ENCODE peak calls at places on chromosome 1, in six cellular contexts. R is A549, T is K562, K is SK-N-SH, G is GM12878, X is H1. L is an unnamed sample.

GRCh38 chr1:173114381-173114780 is 63.6 kb upstream of the TNFSF18 start:
- DNase-seq in R (no peak), T (no peak), K (no peak), G (no peak), X (no peak), L (no peak)

GRCh38 chr1:19465123-19465522 is 20.2 kb downstream of the CAPZB start:
- DNase-seq in R (no peak), T (no peak), K (no peak), G (no peak), X (no peak), L (no peak)

GRCh38 chr1:52288286-52288685 is 77.7 kb downstream of the CC2D1B start:
- DNase-seq in R (no peak), T (peak; percentile 41), K (no peak), G (no peak), X (no peak), L (no peak)

GRCh38 chr1:248737457-248737856 is 18.1 kb downstream of the LYPD8 start:
- DNase-seq in R (no peak), T (no peak), K (no peak), G (no peak), X (no peak), L (no peak)

GRCh38 chr1:3858231-3858981 is 1.1 kb downstream of the DFFB start:
- DNase-seq in R (no peak), T (peak; percentile 37), K (peak; percentile 52), G (no peak), X (peak; percentile 50), L (peak; percentile 22)

GRCh38 chr1:231407537-231408396 is 14.3 kb downstream of the EGLN1 start:
- DNase-seq in R (no peak), T (no peak), K (no peak), G (no peak), X (no peak), L (no peak)

GRCh38 chr1:67749844-67750689 is 65.1 kb downstream of the GADD45A start:
- DNase-seq in R (no peak), T (no peak), K (no peak), G (no peak), X (no peak), L (no peak)

GRCh38 chr1:108609483-108610066 is 49.7 kb downstream of the EEIG2 start:
- DNase-seq in R (no peak), T (no peak), K (no peak), G (no peak), X (no peak), L (no peak)

GRCh38 chr1:36093919-36094318 is 5.2 kb downstream of the ADPRS start:
- DNase-seq in R (no peak), T (no peak), K (peak; percentile 76), G (no peak), X (no peak), L (no peak)

GRCh38 chr1:41977329-41977728 is 58.6 kb upstream of the HIVEP3 start:
- DNase-seq in R (no peak), T (no peak), K (no peak), G (no peak), X (no peak), L (no peak)

GRCh38 chr1:164560076-164560475 is 1.1 kb downstream of the PBX1 start:
- DNase-seq in R (no peak), T (no peak), K (no peak), G (no peak), X (no peak), L (no peak)

GRCh38 chr1:89633745-89634625 is 1.1 kb downstream of the LRRC8C start:
- DNase-seq in R (no peak), T (peak; percentile 38), K (peak; percentile 39), G (no peak), X (no peak), L (no peak)

DNA sequence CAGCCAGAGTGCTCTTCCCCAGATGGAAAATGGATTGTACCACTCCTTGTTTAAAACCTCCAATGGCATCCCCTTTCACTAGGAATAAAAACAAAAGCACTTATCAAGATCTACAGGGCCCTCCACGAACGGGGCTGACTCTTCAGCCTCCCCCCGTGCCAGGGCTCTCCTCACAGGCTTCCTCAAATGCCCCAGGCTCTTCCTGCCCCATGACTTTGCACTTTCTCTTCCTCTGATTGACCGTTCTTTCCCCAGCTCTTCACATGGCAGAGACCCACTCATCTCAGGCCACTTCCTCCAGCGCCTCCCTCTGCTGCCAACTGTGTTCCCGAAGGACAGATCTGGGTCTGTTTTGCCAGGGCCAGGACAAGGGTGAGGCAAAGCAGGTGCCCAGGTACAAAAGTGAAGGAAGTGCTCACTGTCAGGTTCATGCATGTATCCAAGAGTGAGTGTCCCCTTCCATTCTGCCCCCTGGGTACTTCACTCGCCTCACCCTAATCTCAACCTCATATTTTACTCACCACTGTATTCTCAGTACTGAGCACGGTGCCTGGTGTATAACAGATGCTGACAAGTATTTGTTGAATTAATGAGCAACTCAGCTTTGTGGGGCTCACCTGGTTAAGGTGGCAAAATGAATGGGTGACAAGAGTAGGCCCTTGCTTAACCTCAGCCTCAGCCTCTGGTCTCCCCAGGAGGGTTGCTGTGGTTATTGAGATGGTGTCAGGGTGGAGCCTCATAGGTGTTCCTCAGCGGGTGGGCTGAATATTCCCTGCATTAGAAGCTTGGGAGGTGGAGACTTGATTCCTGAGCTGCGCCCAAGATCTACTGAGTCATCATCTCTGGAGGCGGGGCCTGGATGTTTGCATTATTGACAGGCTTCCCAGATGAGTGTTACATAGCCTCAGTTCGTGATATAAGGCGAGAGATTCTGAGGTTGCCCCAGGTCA is 39.6 kb downstream of the SYT6 start:
- DNase-seq in R (peak; percentile 43), T (peak; percentile 24), K (no peak), G (no peak), X (no peak), L (no peak)
- H3K4me3 ChIP-seq in R (no peak overlapping the region), T (no peak overlapping the region), K (no peak overlapping the region), G (no peak overlapping the region), X (no peak overlapping the region), L (no peak overlapping the region)

GRCh38 chr1:26786437-26787380 is 1.0 kb upstream of the PIGV start:
- DNase-seq in R (no peak), T (peak; percentile 98), K (peak; percentile 77), G (no peak), X (peak; percentile 63), L (peak; percentile 71)
- TF ChIP-seq CHD2 in R (no peak), T (no peak), K (no peak), G (no peak), X (no peak), L (no peak)

GRCh38 chr1:15382601-15383518 is 26.8 kb upstream of the EFHD2 start:
- DNase-seq in R (no peak), T (no peak), K (no peak), G (no peak), X (no peak), L (no peak)

GRCh38 chr1:15385420-15385819 is 24.3 kb upstream of the EFHD2 start:
- DNase-seq in R (no peak), T (no peak), K (no peak), G (no peak), X (no peak), L (no peak)

GRCh38 chr1:15386128-15386824 is 23.4 kb upstream of the EFHD2 start:
- DNase-seq in R (no peak), T (no peak), K (no peak), G (no peak), X (peak; percentile 63), L (no peak)

GRCh38 chr1:15383810-15384209 is 25.9 kb upstream of the EFHD2 start:
- DNase-seq in R (no peak), T (no peak), K (no peak), G (no peak), X (no peak), L (no peak)

DNA sequence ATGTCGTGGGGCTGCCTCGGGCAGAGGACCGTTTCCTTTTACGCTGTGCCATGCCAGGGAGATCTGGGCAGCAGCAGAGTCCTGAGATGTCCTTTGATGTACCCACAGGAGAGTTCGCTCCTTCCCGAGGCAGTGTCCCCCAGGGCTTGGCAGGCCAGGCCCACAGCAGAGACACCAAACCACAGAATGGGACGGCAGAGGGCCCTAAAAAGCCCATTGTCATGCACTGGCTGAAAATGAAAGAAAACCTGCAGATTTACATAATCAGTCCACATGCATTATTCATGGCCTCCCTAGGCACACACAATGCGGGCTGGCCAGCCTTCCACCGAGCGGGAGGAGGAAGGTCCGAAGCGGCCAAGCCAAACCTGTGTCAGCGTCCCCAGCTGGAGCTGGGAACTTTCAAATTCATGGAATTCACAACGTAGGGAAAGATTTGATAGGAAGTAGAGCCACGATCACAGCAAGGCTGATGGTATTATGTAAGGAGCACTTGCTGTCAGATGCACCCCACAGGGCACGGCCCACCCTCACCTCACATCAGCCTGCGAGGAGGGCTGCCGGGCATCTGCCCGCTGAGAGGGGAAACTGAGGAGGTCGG is 25.3 kb upstream of the EFHD2 start:
- DNase-seq in R (no peak), T (no peak), K (peak; percentile 75), G (peak; percentile 24), X (peak; percentile 67), L (no peak)
- H3K4me3 ChIP-seq in R (no peak overlapping the region), T (no peak overlapping the region), K (no peak overlapping the region), G (peak overlapping the region; percentile 54), X (peak overlapping the region; percentile 10), L (no peak overlapping the region)

DNA sequence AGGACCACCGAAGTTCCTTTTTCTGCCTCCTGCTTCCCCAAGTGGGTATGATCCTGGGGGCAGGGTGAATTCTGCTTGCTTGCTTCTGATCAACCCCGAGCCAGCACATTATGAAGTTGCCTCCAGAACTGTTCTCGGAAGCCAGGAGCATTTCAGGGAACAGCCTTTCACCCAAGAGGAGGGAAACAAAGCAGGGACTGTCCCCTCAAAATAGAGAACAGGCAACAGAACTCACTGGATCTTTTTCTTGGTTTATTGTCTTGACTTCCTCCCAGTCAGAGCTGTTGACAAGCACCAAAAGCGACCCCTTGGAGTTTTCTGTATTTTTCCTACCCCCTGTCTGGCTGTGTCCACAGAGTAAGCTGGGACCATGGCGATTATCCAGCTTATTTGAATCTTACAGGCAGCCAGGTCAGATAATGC is 258.3 kb upstream of the SGIP1 start:
- DNase-seq in R (no peak), T (no peak), K (no peak), G (no peak), X (no peak), L (no peak)
- TF ChIP-seq CHD2 in R (no peak), T (no peak), K (no peak), G (no peak), X (no peak), L (no peak)

DNA sequence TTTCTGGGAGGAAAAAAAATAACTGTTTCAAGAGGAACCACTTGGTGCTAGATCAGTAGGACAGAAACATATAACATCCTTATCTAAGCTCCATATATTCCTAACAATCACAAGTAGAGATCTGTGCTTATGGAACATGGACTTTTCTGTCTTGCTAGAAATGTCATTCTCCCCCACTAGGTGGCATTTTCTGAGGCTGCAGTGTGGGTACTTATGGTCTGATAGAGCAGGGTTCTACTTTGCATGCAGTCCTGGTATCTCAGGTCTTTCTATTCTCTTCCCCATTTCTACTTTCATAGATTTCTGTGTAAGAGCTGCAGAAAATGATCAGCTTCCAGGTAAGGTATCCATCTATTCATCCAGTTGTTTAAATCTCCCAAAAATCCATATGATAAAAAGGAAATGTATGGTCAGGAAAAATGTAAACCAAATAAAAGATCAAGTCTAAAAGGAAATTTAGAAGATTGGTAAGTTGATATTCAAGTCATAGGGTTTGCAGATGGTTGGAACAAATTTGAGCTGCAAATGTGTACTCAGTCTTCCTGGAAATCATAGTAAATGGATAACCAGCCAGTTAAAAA is 1.5 kb downstream of the ZNF684 start:
- DNase-seq in R (peak; percentile 33), T (peak; percentile 76), K (peak; percentile 60), G (peak; percentile 45), X (no peak), L (peak; percentile 73)
- H3K4me3 ChIP-seq in R (no peak overlapping the region), T (peak overlapping the region; percentile 49), K (no peak overlapping the region), G (peak overlapping the region; percentile 71), X (no peak overlapping the region), L (peak overlapping the region; percentile 78)